ENCODE peak calls at places on chromosome 12, in seven cellular contexts. F is AG04450, X is lung, L is A549, Z is body of pancreas, U is breast epithelium, P is Peyer's patch. Q is an unnamed sample.

GRCh38 chr12:9037431-9037830 is 48.1 kb downstream of the KLRG1 start:
- DNase-seq in F (no peak), X (no peak), L (no peak), Z (no peak), U (no peak), P (no peak), Q (no peak)

GRCh38 chr12:54608156-54608555 is 19.7 kb upstream of the PPP1R1A start:
- DNase-seq in F (no peak), X (no peak), L (no peak), Z (no peak), U (no peak), P (no peak), Q (no peak)

GRCh38 chr12:49867580-49868341 is 24.9 kb upstream of the BCDIN3D start:
- DNase-seq in F (no peak), X (peak; percentile 60), L (no peak), Z (no peak), U (no peak), P (no peak), Q (no peak)

GRCh38 chr12:63079791-63080395 is 71.1 kb downstream of the AVPR1A start:
- DNase-seq in F (no peak), X (no peak), L (no peak), Z (no peak), U (no peak), P (no peak), Q (no peak)

GRCh38 chr12:54154708-54155316 is 34.0 kb downstream of the SMUG1 start:
- DNase-seq in F (no peak), X (no peak), L (no peak), Z (no peak), U (no peak), P (no peak), Q (no peak)

GRCh38 chr12:39239484-39240143 is 203.3 kb downstream of the KIF21A start:
- DNase-seq in F (no peak), X (no peak), L (no peak), Z (no peak), U (no peak), P (no peak), Q (no peak)

GRCh38 chr12:28424965-28425364 is 234.7 kb downstream of the CCDC91 start:
- DNase-seq in F (no peak), X (peak; percentile 31), L (no peak), Z (peak; percentile 16), U (no peak), P (no peak), Q (no peak)

GRCh38 chr12:92568631-92569128 is 134.1 kb upstream of the PLEKHG7 start:
- DNase-seq in F (no peak), X (no peak), L (no peak), Z (no peak), U (no peak), P (no peak), Q (no peak)

DNA sequence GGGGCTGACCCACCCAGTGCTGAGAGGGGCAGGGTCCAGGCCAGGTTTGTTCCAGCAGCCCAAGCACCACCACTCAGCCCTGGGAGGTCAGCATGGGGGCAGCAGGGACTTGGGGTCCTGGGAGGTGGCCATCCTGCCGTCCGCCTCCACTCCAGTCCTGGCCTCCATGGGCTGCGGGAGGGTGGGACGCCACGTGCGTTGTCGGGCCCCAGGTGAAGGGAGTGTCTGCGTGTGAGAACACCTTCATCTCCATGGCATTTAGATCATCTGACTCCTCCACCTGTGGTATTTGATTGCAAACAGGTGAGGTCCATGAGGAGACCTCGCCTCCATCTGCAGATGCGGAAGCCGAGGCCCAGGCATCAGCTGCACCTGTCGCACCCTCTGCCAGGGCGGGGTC is 44.1 kb downstream of the FBRSL1 start:
- DNase-seq in F (no peak), X (no peak), L (no peak), Z (no peak), U (no peak), P (no peak), Q (no peak)
- H3K27ac ChIP-seq in F (no peak overlapping the region), X (no peak overlapping the region), L (no peak overlapping the region), Z (no peak overlapping the region), U (no peak overlapping the region), P (no peak overlapping the region), Q (no peak overlapping the region)

GRCh38 chr12:118418385-118419057 is 42.2 kb downstream of the SUDS3 start:
- DNase-seq in F (no peak), X (no peak), L (no peak), Z (no peak), U (no peak), P (no peak), Q (no peak)
- H3K27ac ChIP-seq in F (no peak overlapping the region), X (no peak overlapping the region), L (no peak overlapping the region), Z (no peak overlapping the region), U (no peak overlapping the region), P (no peak overlapping the region), Q (no peak overlapping the region)

DNA sequence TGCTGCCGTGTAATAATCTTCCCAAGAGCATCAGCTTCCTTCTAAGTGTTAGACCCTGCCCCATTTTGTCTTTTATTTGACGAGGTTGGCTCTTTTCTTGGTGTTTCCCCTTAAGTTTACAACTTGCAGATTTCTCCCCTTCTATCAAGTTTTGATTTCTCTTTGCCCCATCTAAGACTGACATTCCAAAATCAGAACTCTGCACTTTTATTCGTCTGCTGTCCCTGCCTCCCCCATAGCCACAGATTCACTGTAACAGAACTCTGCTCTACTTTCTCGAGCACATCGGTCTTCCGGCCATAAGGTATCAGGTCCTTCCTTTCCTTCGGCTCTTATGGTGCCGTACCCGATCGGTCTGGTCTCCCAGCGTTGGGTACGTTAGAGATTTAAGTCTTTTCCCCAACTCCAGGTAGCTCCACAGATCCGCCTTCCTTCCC is 563 bp downstream of the DCP1B start:
- DNase-seq in F (no peak), X (no peak), L (no peak), Z (no peak), U (no peak), P (no peak), Q (no peak)
- H3K27ac ChIP-seq in F (peak overlapping the region; percentile 88), X (peak overlapping the region; percentile 75), L (peak overlapping the region; percentile 94), Z (peak overlapping the region; percentile 84), U (peak overlapping the region; percentile 96), P (peak overlapping the region; percentile 86), Q (peak overlapping the region; percentile 90)

GRCh38 chr12:67709367-67709954 is 60.9 kb downstream of the DYRK2 start:
- DNase-seq in F (no peak), X (no peak), L (no peak), Z (no peak), U (no peak), P (no peak), Q (no peak)
- H3K27ac ChIP-seq in F (no peak overlapping the region), X (peak overlapping the region; percentile 26), L (no peak overlapping the region), Z (no peak overlapping the region), U (no peak overlapping the region), P (peak overlapping the region; percentile 52), Q (no peak overlapping the region)

DNA sequence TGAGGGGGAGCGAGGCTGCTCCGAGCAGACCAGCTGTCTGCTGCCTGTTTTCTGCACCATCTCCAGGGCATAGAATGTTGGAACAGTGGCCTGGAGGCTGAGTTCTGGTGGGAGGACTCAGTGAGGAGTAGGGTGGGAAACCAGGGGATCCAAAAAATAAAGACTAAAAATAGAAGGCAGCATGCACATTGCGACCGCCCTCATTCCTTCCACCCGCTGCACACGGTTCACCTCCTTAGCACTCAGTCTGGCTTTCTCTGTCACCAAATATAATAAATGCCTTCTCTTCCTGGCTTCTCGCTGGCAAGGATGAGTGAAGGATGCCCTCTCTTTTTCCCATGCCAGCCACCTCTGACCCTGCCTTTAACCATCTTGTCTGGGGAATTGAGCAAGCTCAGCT is 146.2 kb downstream of the AACS start:
- DNase-seq in F (no peak), X (no peak), L (no peak), Z (no peak), U (no peak), P (no peak), Q (no peak)
- H3K27ac ChIP-seq in F (no peak overlapping the region), X (no peak overlapping the region), L (no peak overlapping the region), Z (no peak overlapping the region), U (no peak overlapping the region), P (no peak overlapping the region), Q (peak overlapping the region; percentile 57)

DNA sequence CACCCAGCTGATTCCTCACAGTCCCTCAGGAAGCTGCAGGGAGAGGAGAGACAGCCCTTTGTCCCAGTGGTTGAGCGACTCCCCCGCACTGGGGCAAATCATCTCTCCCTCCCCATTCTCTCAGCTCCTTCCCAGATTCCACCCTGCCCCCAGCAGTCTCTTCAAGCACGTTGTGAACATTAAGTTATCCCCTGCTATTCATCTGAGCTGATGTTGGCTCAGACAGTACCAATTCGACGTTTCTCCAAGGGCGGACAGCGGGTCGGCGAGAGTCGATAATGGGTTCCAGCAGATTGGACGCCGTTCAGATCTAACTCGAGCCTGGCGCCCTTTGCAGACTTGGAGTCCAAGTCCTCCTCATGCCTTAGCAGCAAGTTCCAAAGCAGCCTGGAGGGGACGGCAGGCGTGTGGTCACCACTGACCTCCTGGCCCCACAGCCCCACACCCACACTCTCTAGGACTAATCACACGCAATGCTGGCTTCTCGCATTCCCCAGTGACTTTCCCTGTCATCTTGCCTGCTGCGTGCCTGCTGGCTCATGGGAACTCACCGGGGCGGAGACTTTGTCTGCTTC is 245.9 kb downstream of the CHST11 start:
- DNase-seq in F (no peak), X (no peak), L (no peak), Z (peak; percentile 53), U (peak; percentile 56), P (no peak), Q (no peak)
- H3K27ac ChIP-seq in F (no peak overlapping the region), X (no peak overlapping the region), L (no peak overlapping the region), Z (no peak overlapping the region), U (peak overlapping the region; percentile 36), P (no peak overlapping the region), Q (no peak overlapping the region)

GRCh38 chr12:113239288-113239771 is 18.1 kb downstream of the TPCN1 start:
- DNase-seq in F (no peak), X (no peak), L (no peak), Z (no peak), U (no peak), P (no peak), Q (no peak)
- H3K27ac ChIP-seq in F (no peak overlapping the region), X (peak overlapping the region; percentile 76), L (no peak overlapping the region), Z (peak overlapping the region; percentile 84), U (peak overlapping the region; percentile 94), P (peak overlapping the region; percentile 70), Q (peak overlapping the region; percentile 21)

GRCh38 chr12:57904848-57905811 is 36.2 kb upstream of the ATP23 start:
- DNase-seq in F (peak; percentile 73), X (peak; percentile 88), L (peak; percentile 92), Z (peak; percentile 90), U (peak; percentile 88), P (peak; percentile 77), Q (peak; percentile 86)

GRCh38 chr12:57905812-57906475 is 35.4 kb upstream of the ATP23 start:
- DNase-seq in F (no peak), X (no peak), L (no peak), Z (no peak), U (no peak), P (no peak), Q (no peak)

GRCh38 chr12:57904426-57904825 is 36.9 kb upstream of the ATP23 start:
- DNase-seq in F (no peak), X (no peak), L (no peak), Z (no peak), U (no peak), P (no peak), Q (no peak)

GRCh38 chr12:57899010-57899662 is 42.2 kb upstream of the ATP23 start:
- DNase-seq in F (peak; percentile 51), X (no peak), L (no peak), Z (peak; percentile 30), U (peak; percentile 62), P (peak; percentile 72), Q (peak; percentile 40)

GRCh38 chr12:57902371-57903042 is 38.9 kb upstream of the ATP23 start:
- DNase-seq in F (no peak), X (peak; percentile 39), L (no peak), Z (no peak), U (no peak), P (no peak), Q (no peak)
- H3K27ac ChIP-seq in F (no peak overlapping the region), X (no peak overlapping the region), L (no peak overlapping the region), Z (no peak overlapping the region), U (no peak overlapping the region), P (no peak overlapping the region), Q (no peak overlapping the region)